ENCODE peak calls at places on chromosomes 1 and 21, in four cellular contexts. One of them, this sample, is unnamed.
A peak's percentile ranks its signal among the peaks of the same experiment; 100 is the strongest.

GRCh38 chr1:225617956-225618355 is 35.0 kb downstream of the ENAH start:
- DNase-seq in HCT116: no peak
- DNase-seq in heart right ventricle: no peak
- DNase-seq in cardiac muscle cell: no peak
- DNase-seq in this sample: no peak

GRCh38 chr1:12031039-12031980 is 12.0 kb downstream of the MIIP start:
- DNase-seq in heart right ventricle: no peak
- DNase-seq in cardiac muscle cell: peak; percentile 48
- DNase-seq in HCT116: no peak
- DNase-seq in this sample: peak; percentile 47

GRCh38 chr1:44713321-44713781 is 17.6 kb downstream of the RNU5D-1 start:
- DNase-seq in cardiac muscle cell: no peak
- DNase-seq in HCT116: no peak
- DNase-seq in heart right ventricle: no peak
- DNase-seq in this sample: no peak

GRCh38 chr21:42694751-42695150 is 41.3 kb downstream of the PDE9A start:
- DNase-seq in cardiac muscle cell: no peak
- DNase-seq in HCT116: no peak
- DNase-seq in heart right ventricle: no peak
- DNase-seq in this sample: no peak

GRCh38 chr1:30505853-30506784 is 217.3 kb downstream of the MATN1 start:
- DNase-seq in cardiac muscle cell: no peak
- DNase-seq in HCT116: no peak
- DNase-seq in heart right ventricle: no peak
- DNase-seq in this sample: no peak

GRCh38 chr1:7149080-7149838 is 364.0 kb downstream of the CAMTA1 start:
- DNase-seq in heart right ventricle: peak; percentile 73
- DNase-seq in HCT116: no peak
- DNase-seq in cardiac muscle cell: peak; percentile 84
- DNase-seq in this sample: no peak

GRCh38 chr1:59422921-59423575 is 126.2 kb downstream of the FGGY start:
- DNase-seq in heart right ventricle: peak; percentile 72
- DNase-seq in cardiac muscle cell: peak; percentile 21
- DNase-seq in HCT116: no peak
- DNase-seq in this sample: no peak

GRCh38 chr1:22839806-22840205 is 129.2 kb downstream of the EPHB2 start:
- DNase-seq in cardiac muscle cell: no peak
- DNase-seq in heart right ventricle: no peak
- DNase-seq in HCT116: no peak
- DNase-seq in this sample: no peak

GRCh38 chr1:201724039-201724759 is 104.8 kb upstream of the IPO9 start:
- DNase-seq in HCT116: no peak
- DNase-seq in heart right ventricle: peak; percentile 76
- DNase-seq in cardiac muscle cell: peak; percentile 57
- DNase-seq in this sample: no peak

GRCh38 chr1:205510308-205510950 is 6.0 kb downstream of the CDK18 start:
- DNase-seq in HCT116: no peak
- DNase-seq in cardiac muscle cell: no peak
- DNase-seq in heart right ventricle: peak; percentile 55
- DNase-seq in this sample: no peak

GRCh38 chr1:174023438-174023837 is 1.3 kb upstream of the RC3H1 start:
- DNase-seq in heart right ventricle: peak; percentile 39
- DNase-seq in cardiac muscle cell: peak; percentile 47
- DNase-seq in HCT116: peak; percentile 50
- DNase-seq in this sample: no peak

GRCh38 chr1:213790565-213790964 is 197.2 kb upstream of the PROX1 start:
- DNase-seq in cardiac muscle cell: no peak
- DNase-seq in heart right ventricle: no peak
- DNase-seq in HCT116: no peak
- DNase-seq in this sample: no peak

GRCh38 chr1:62358974-62359373 is 39.7 kb upstream of the KANK4 start:
- DNase-seq in cardiac muscle cell: no peak
- DNase-seq in HCT116: no peak
- DNase-seq in heart right ventricle: no peak
- DNase-seq in this sample: no peak

GRCh38 chr1:96804649-96805048 is 83.1 kb downstream of the PTBP2 start:
- DNase-seq in HCT116: no peak
- DNase-seq in cardiac muscle cell: no peak
- DNase-seq in heart right ventricle: no peak
- DNase-seq in this sample: no peak

GRCh38 chr1:202815120-202815519 is 4.4 kb downstream of the PCAT6 start:
- DNase-seq in cardiac muscle cell: no peak
- DNase-seq in HCT116: no peak
- DNase-seq in heart right ventricle: no peak
- DNase-seq in this sample: no peak

GRCh38 chr1:210655511-210655910 is 326.8 kb downstream of the HHAT start:
- DNase-seq in heart right ventricle: no peak
- DNase-seq in HCT116: no peak
- DNase-seq in cardiac muscle cell: no peak
- DNase-seq in this sample: no peak

GRCh38 chr21:41899431-41900202 is 20.5 kb upstream of the PRDM15 start:
- DNase-seq in HCT116: no peak
- DNase-seq in cardiac muscle cell: no peak
- DNase-seq in heart right ventricle: no peak
- DNase-seq in this sample: no peak

GRCh38 chr1:65323246-65323645 is 13.9 kb downstream of the DNAJC6 start:
- DNase-seq in cardiac muscle cell: no peak
- DNase-seq in heart right ventricle: no peak
- DNase-seq in HCT116: no peak
- DNase-seq in this sample: no peak

GRCh38 chr1:48055854-48056253 is 58.7 kb upstream of the TRABD2B start:
- DNase-seq in cardiac muscle cell: no peak
- DNase-seq in heart right ventricle: no peak
- DNase-seq in HCT116: no peak
- DNase-seq in this sample: peak; percentile 8

GRCh38 chr1:69737527-69738176 is 169.9 kb downstream of the LRRC7 start:
- DNase-seq in cardiac muscle cell: peak; percentile 60
- DNase-seq in HCT116: peak; percentile 61
- DNase-seq in heart right ventricle: peak; percentile 15
- DNase-seq in this sample: peak; percentile 59

GRCh38 chr1:212237651-212238050 is 47.6 kb upstream of the PPP2R5A start:
- DNase-seq in heart right ventricle: no peak
- DNase-seq in HCT116: peak; percentile 16
- DNase-seq in cardiac muscle cell: no peak
- DNase-seq in this sample: peak; percentile 59

GRCh38 chr1:73161418-73161817 is 879.1 kb upstream of the NEGR1 start:
- DNase-seq in HCT116: no peak
- DNase-seq in cardiac muscle cell: no peak
- DNase-seq in heart right ventricle: no peak
- DNase-seq in this sample: no peak

GRCh38 chr1:17272641-17273040 is 23.7 kb downstream of the PADI3 start:
- DNase-seq in heart right ventricle: no peak
- DNase-seq in cardiac muscle cell: no peak
- DNase-seq in HCT116: no peak
- DNase-seq in this sample: no peak

GRCh38 chr1:17273096-17273495 is 24.2 kb downstream of the PADI3 start:
- DNase-seq in cardiac muscle cell: no peak
- DNase-seq in HCT116: no peak
- DNase-seq in heart right ventricle: no peak
- DNase-seq in this sample: no peak

GRCh38 chr1:17276568-17276967 is 27.7 kb downstream of the PADI3 start:
- DNase-seq in HCT116: no peak
- DNase-seq in cardiac muscle cell: no peak
- DNase-seq in heart right ventricle: no peak
- DNase-seq in this sample: no peak

GRCh38 chr1:17272066-17272465 is 23.2 kb downstream of the PADI3 start:
- DNase-seq in cardiac muscle cell: no peak
- DNase-seq in HCT116: no peak
- DNase-seq in heart right ventricle: no peak
- DNase-seq in this sample: no peak

DNA sequence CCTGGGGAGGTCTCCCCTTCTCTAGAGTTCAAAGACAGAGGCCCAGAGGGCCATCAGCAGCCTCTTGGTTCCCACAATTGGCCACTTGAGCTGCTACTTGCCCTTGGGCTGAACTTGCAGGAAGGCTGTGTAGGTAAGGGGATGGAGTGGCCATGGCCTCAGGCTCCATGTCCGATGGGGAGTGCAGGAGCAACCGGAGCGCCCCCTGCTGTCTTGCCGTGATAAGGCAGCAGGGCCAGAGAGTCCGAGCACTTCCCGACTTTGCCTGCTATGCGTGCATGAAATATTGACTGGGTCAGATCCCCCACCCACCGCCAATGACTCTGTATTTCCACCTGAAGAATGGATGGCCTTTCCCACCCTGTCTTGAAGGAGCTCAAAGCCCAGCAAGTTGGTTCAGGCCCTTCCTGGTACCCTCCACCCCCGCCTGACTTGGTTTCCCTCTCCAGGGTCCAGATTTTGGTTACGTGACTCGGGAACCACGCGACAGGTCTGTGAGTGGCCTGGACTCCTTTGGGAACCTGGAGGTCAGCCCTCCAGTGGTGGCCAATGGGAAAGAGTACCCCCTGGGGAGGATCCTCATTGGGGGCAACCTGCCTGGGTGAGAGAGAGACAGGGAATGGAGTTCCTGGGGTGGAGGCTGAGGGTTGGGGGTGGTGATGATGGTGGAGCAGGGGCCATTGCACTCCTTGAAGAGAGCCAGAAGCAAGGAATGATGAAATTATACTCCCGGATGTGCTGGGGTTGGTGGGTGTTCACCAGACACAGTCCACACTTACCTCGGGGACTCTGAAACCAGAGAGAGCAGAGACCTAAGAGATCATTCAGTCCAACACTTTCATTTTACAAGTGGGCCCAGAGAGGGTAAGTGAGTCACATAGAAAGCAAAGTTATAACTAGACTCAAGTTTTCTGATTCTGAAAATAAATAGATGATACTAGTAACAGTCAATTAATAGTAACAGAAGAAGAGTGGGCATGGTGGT is 25.6 kb downstream of the PADI3 start:
- DNase-seq in HCT116: peak; percentile 42
- DNase-seq in cardiac muscle cell: peak; percentile 66
- DNase-seq in heart right ventricle: no peak
- DNase-seq in this sample: peak; percentile 64
- TF ChIP-seq CTCF in HCT116: peak; percentile 77
- TF ChIP-seq CTCF in cardiac muscle cell: peak; percentile 79
- TF ChIP-seq CTCF in heart right ventricle: no peak
- TF ChIP-seq CTCF in this sample: peak; percentile 49

DNA sequence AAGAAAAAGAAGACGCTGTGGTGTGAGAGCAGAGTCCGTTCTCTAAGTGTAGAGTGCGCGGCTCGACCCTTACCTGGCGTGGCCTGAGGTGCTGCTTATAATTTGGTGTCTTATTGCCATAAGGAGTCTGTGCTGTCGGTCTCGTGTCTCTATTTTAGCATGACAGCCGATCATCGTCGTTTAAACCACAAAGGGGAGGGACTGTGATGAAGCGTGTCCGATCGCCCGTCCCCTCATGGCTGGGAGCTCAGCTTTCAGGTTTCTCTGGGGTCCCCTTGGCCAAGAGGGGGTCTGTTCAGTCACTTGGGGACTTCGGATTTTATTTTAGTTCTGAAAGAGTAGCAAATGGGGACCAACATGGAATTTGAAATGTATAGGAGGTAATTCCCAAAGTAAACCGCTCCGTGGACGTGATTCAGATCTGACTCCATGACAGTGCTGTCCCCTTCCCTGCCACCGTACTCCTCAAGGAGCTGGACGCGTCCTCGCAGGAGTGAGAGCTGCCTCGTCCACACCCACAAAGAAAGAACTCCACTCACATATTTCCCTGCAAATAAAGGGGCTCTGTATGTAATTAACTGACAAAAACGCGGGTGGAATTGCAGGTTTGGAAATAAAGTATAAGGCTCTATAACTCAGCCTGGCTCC is 183.5 kb downstream of the ETS2 start:
- DNase-seq in HCT116: no peak
- DNase-seq in cardiac muscle cell: no peak
- DNase-seq in heart right ventricle: no peak
- DNase-seq in this sample: no peak
- H3K4me1 ChIP-seq in HCT116: peaks cover 9% of the 10 kb centered on the region
- H3K4me1 ChIP-seq in cardiac muscle cell: peaks cover 67% of the 10 kb centered on the region
- H3K4me1 ChIP-seq in heart right ventricle: peaks cover 100% of the 10 kb centered on the region
- H3K4me1 ChIP-seq in this sample: no peaks in the 10 kb centered on the region

GRCh38 chr1:37474051-37474696 is at the start of gene ZC3H12A:
- DNase-seq in cardiac muscle cell: peak; percentile 95
- DNase-seq in HCT116: peak; percentile 75
- DNase-seq in heart right ventricle: peak; percentile 85
- DNase-seq in this sample: peak; percentile 90

GRCh38 chr1:37472281-37472680 is 2.1 kb upstream of the ZC3H12A start:
- DNase-seq in cardiac muscle cell: no peak
- DNase-seq in heart right ventricle: no peak
- DNase-seq in HCT116: no peak
- DNase-seq in this sample: no peak

GRCh38 chr1:37472994-37473393 is 1.4 kb upstream of the ZC3H12A start:
- DNase-seq in cardiac muscle cell: no peak
- DNase-seq in heart right ventricle: no peak
- DNase-seq in HCT116: no peak
- DNase-seq in this sample: no peak

GRCh38 chr1:37474697-37475379 is 458 bp downstream of the ZC3H12A start:
- DNase-seq in HCT116: no peak
- DNase-seq in cardiac muscle cell: peak; percentile 35
- DNase-seq in heart right ventricle: no peak
- DNase-seq in this sample: no peak

DNA sequence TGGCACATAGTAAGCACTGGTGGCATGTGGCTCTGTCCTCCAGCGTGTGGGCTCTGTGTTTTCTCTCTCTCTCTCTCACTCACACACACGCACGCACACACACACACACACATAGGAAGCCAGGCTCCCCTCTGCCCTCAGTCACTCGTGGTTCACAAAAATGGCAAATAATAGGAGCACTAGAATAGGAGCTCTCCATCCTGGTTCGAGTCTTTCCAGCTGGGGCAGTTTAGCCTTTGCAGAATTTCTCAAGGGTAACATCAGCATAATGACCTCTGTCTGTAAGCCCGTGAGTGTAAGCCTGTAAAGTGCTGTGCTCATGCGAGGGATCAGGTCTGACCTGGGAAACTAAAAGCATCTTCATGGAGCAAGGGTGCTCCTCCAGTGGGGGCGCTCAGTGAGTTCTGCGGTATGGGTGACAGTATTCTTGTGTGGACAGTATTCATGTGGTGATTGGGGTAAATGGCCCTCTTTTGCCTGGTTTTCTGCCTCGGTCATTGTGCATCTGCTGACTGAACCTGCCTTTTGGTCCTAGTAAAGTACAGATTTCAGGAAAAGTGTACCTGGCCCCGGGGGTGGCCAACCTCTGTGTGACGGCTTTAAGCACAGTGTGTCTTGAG is 839 bp upstream of the ZC3H12A start:
- DNase-seq in cardiac muscle cell: no peak
- DNase-seq in heart right ventricle: no peak
- DNase-seq in HCT116: no peak
- DNase-seq in this sample: no peak
- TF ChIP-seq CTCF in cardiac muscle cell: no peak
- TF ChIP-seq CTCF in heart right ventricle: no peak
- TF ChIP-seq CTCF in HCT116: no peak
- TF ChIP-seq CTCF in this sample: no peak

DNA sequence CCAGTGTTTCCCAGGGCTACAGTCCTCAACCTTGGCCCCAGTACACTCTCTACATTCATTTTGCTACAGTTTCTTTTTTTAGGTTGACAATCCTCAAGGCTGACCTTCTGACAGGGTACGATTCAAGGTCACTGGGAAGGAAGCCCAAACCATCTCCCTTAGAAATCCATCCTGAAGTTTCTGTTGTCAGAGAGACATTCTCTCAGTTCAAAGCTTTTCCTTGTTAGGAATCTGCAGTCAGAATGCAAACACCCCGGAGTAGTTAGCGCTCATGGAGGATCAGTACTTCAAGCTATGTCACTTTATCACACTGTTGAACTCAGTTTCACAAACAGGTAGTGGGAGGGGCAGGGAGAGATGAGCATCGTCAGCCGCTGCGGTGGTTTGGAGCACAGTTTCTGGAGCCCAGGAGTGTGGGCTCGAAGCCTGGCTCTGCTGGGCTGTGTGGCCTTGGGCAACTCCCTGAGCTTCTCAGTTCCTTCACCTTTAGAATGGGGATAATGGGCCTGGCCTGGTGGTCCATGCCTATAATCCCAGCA is 4.2 kb downstream of the SLC2A5 start:
- DNase-seq in HCT116: no peak
- DNase-seq in heart right ventricle: no peak
- DNase-seq in cardiac muscle cell: peak; percentile 18
- DNase-seq in this sample: no peak
- H3K4me1 ChIP-seq in HCT116: peaks cover 8% of the 10 kb centered on the region
- H3K4me1 ChIP-seq in heart right ventricle: peaks cover 51% of the 10 kb centered on the region
- H3K4me1 ChIP-seq in cardiac muscle cell: peaks cover 13% of the 10 kb centered on the region
- H3K4me1 ChIP-seq in this sample: peaks cover 4% of the 10 kb centered on the region

This sample was measured in Caco-2.